ENCODE peak calls at places on chromosomes 4 and X, in eight cellular contexts. V, E, K, F, A, O, G and Y are unnamed samples.

GRCh38 chr4:161714022-161714751 is 449.6 kb downstream of the FSTL5 start:
- DNase-seq in K (peak), V (peak), G (no peak), F (no peak), E (no peak), O (no peak), A (no peak), Y (no peak)

GRCh38 chr4:168766537-168767316 is 243.3 kb downstream of the CBR4 start:
- DNase-seq in E (no peak), O (no peak), V (peak), F (no peak), A (no peak), G (no peak), K (no peak), Y (no peak)

GRCh38 chr4:26821677-26822503 is 38.8 kb upstream of the STIM2 start:
- DNase-seq in A (no peak), F (no peak), V (peak), K (peak), O (no peak), E (no peak), G (peak), Y (no peak)

GRCh38 chrX:106278951-106279350 is 110.8 kb downstream of the PWWP3B start:
- DNase-seq in A (no peak), K (no peak), G (no peak), V (no peak), F (no peak), E (no peak), O (no peak), Y (no peak)

GRCh38 chrX:53047228-53047627 is 1.4 kb upstream of the GPR173 start:
- DNase-seq in O (no peak), K (peak), A (no peak), E (no peak), G (no peak), V (peak), F (no peak), Y (no peak)

GRCh38 chrX:12975670-12975965 is 708 bp downstream of the TMSB4X start:
- DNase-seq in V (no peak), A (no peak), O (no peak), K (no peak), G (no peak), E (peak), F (peak), Y (no peak)

GRCh38 chrX:134849390-134849789 is 141.4 kb upstream of the SMIM10 start:
- DNase-seq in F (no peak), A (no peak), K (no peak), E (no peak), G (no peak), O (no peak), V (peak), Y (no peak)

GRCh38 chr4:154741877-154742851 is 1.6 kb upstream of the LRAT start:
- DNase-seq in F (no peak), A (peak), O (no peak), G (no peak), V (no peak), E (peak), K (peak), Y (no peak)

GRCh38 chr4:156238171-156238570 is 284.5 kb upstream of the CTSO start:
- DNase-seq in E (no peak), K (no peak), A (no peak), O (no peak), V (no peak), G (no peak), F (no peak), Y (no peak)

GRCh38 chr4:107658400-107659326 is 61.4 kb downstream of the PAPSS1 start:
- DNase-seq in A (no peak), G (no peak), K (no peak), F (no peak), E (no peak), V (no peak), O (no peak), Y (no peak)

GRCh38 chr4:128107766-128108165 is 46.7 kb downstream of the LARP1B start:
- DNase-seq in A (no peak), K (no peak), O (no peak), G (no peak), E (no peak), F (no peak), V (peak), Y (no peak)
- H3K27ac ChIP-seq in A (no peak), K (no peak), O (no peak), G (no peak), E (no peak), F (no peak), V (no peak), Y (no peak)

DNA sequence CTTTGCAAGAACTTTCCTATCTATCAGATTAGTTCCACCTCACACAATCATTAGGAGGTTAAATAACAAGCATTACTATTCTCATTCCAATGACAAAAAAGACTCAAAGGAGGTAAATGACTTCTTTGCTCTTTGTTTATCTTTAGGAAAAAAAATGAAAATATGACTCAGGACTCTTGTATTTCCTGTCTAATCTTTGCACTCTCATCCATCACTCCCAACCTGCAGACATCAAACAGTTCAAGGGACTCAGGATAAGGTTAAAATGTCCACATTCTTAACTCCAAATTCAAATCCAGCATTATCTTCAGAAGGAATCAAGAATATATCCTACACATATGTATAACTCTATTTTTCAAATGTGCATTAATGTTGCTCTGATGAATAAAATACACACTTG is 139.6 kb downstream of the UNC5C start:
- DNase-seq in V (peak), A (no peak), E (no peak), K (no peak), F (no peak), G (no peak), O (no peak), Y (no peak)
- H3K27ac ChIP-seq in V (no peak), A (no peak), E (no peak), K (no peak), F (no peak), G (no peak), O (no peak), Y (no peak)

GRCh38 chr4:147854154-147854553 is 122.3 kb downstream of the ARHGAP10 start:
- DNase-seq in E (no peak), O (no peak), V (no peak), K (no peak), A (no peak), G (no peak), F (no peak), Y (no peak)
- H3K27ac ChIP-seq in E (no peak), O (peak), V (no peak), K (no peak), A (peak), G (no peak), F (no peak), Y (no peak)

DNA sequence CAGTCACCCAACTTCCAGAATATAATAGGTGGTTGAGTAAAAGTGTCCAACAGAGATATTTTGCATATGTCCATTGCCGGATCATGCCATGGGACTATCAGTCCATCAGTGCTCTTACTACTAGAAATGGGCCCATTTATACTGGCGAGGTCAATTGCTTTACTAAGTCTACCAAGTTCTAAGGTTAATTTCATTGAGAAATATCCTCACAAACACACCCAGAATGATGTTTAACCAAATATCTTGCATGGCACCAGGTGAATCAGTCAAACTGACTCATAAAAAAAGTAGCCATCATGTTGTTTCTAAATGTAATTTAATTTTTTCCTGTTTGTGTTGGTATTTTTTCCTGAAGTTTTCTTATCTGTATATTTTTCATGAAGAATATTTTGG is 1217.0 kb downstream of the RAPGEF2 start:
- DNase-seq in V (no peak), G (no peak), K (no peak), E (no peak), F (no peak), O (no peak), A (no peak), Y (no peak)
- H3K27ac ChIP-seq in V (no peak), G (no peak), K (no peak), E (no peak), F (no peak), O (no peak), A (no peak), Y (no peak)

GRCh38 chr4:86675548-86675947 is 81.4 kb downstream of the PTPN13 start:
- DNase-seq in F (no peak), E (no peak), A (no peak), V (no peak), O (no peak), K (no peak), G (no peak), Y (no peak)
- H3K27ac ChIP-seq in F (no peak), E (no peak), A (no peak), V (no peak), O (no peak), K (no peak), G (no peak), Y (no peak)

GRCh38 chr4:122764071-122764807 is 31.7 kb downstream of the BBS12 start:
- DNase-seq in A (no peak), K (no peak), F (no peak), E (no peak), G (no peak), O (no peak), V (peak), Y (no peak)
- H3K27ac ChIP-seq in A (no peak), K (peak), F (no peak), E (no peak), G (no peak), O (no peak), V (peak), Y (no peak)